ENCODE peak calls at places on chromosomes 13 and 19, in four cellular contexts. O is K562, P is GM12878, Z is HepG2. J is an unnamed sample.

GRCh38 chr13:37621811-37622361 is 23.3 kb upstream of the POSTN start:
- DNase-seq in P (no peak), Z (no peak), O (no peak), J (no peak)

GRCh38 chr19:2077833-2078619 is 18.1 kb downstream of the MOB3A start:
- DNase-seq in Z (no peak), O (no peak), P (no peak), J (no peak)

GRCh38 chr13:82305588-82305987 is 1576.7 kb downstream of the SLITRK1 start:
- DNase-seq in P (no peak), O (no peak), Z (no peak), J (no peak)

GRCh38 chr19:11363881-11364280 is 8.6 kb downstream of the PLPPR2 start:
- DNase-seq in P (no peak), Z (no peak), O (no peak), J (no peak)

GRCh38 chr13:109586509-109587346 is 199.7 kb downstream of the IRS2 start:
- DNase-seq in Z (no peak), P (no peak), O (no peak), J (no peak)

GRCh38 chr13:102234618-102235017 is 167.2 kb downstream of the FGF14 start:
- DNase-seq in P (no peak), Z (no peak), O (no peak), J (no peak)

GRCh38 chr13:83879431-83880171 is 2.7 kb downstream of the SLITRK1 start:
- DNase-seq in O (no peak), Z (no peak), P (no peak), J (no peak)

GRCh38 chr19:2135474-2136402 is 15.6 kb downstream of the AP3D1 start:
- DNase-seq in P (no peak), O (no peak), Z (no peak), J (no peak)

GRCh38 chr13:61277877-61278276 is 137.8 kb downstream of the PCDH20 start:
- DNase-seq in P (no peak), Z (no peak), O (no peak), J (no peak)

GRCh38 chr19:23415561-23416191 is 20.4 kb upstream of the ZNF91 start:
- DNase-seq in O (no peak), P (no peak), Z (no peak), J (peak)

GRCh38 chr13:77207943-77208342 is 119.0 kb downstream of the MYCBP2 start:
- DNase-seq in Z (no peak), P (no peak), O (no peak), J (no peak)

GRCh38 chr19:18647371-18647767 is 10.5 kb downstream of the KLHL26 start:
- DNase-seq in P (no peak), Z (no peak), O (no peak), J (no peak)

GRCh38 chr19:3369337-3370213 is 3.2 kb downstream of the NFIC start:
- DNase-seq in P (no peak), O (peak), Z (no peak), J (no peak)

GRCh38 chr19:45092747-45093678 is at the start of gene PPP1R37:
- DNase-seq in Z (peak), P (peak), O (peak), J (peak)

GRCh38 chr19:10402441-10403038 is 802 bp downstream of the CDC37 start:
- DNase-seq in O (peak), P (no peak), Z (peak), J (no peak)

GRCh38 chr13:98890186-98890585 is 87.7 kb downstream of the DOCK9 start:
- DNase-seq in P (no peak), O (no peak), Z (no peak), J (no peak)

GRCh38 chr13:70391678-70392077 is 283.4 kb upstream of the KLHL1 start:
- DNase-seq in Z (peak), O (no peak), P (no peak), J (no peak)

GRCh38 chr13:44274838-44275237 is 98.8 kb upstream of the SERP2 start:
- DNase-seq in O (no peak), P (no peak), Z (no peak), J (no peak)

GRCh38 chr19:28489126-28489660 is 723.8 kb downstream of the UQCRFS1 start:
- DNase-seq in P (no peak), O (peak), Z (no peak), J (no peak)

GRCh38 chr13:33318037-33318436 is 32.5 kb upstream of the STARD13 start:
- DNase-seq in O (no peak), P (no peak), Z (no peak), J (no peak)

GRCh38 chr19:10575011-10575716 is 6.4 kb upstream of the CDKN2D start:
- DNase-seq in P (no peak), Z (no peak), O (no peak), J (no peak)

GRCh38 chr13:46606915-46607413 is 54.0 kb downstream of the LRCH1 start:
- DNase-seq in Z (no peak), O (peak), P (no peak), J (no peak)

GRCh38 chr19:17510220-17510993 is 1.0 kb upstream of the PGLS start:
- DNase-seq in P (no peak), O (peak), Z (no peak), J (no peak)

GRCh38 chr19:1018393-1018792 is 2.5 kb downstream of the TMEM259 start:
- DNase-seq in P (no peak), O (peak), Z (no peak), J (no peak)

GRCh38 chr19:52094526-52094925 is 1.0 kb downstream of the ZNF841 start:
- DNase-seq in O (peak), Z (no peak), P (no peak), J (no peak)

GRCh38 chr19:15934332-15935078 is at the start of gene CYP4F11:
- DNase-seq in P (no peak), Z (peak), O (no peak), J (no peak)

GRCh38 chr19:56736571-56736970 is 65.0 kb upstream of the ZNF835 start:
- DNase-seq in P (no peak), Z (no peak), O (no peak), J (no peak)

GRCh38 chr13:29808264-29808663 is 42.2 kb downstream of the UBL3 start:
- DNase-seq in O (no peak), P (no peak), Z (no peak), J (no peak)

GRCh38 chr19:17314007-17314589 is 4.7 kb downstream of the DDA1 start:
- DNase-seq in Z (no peak), O (no peak), P (no peak), J (no peak)

GRCh38 chr13:26784704-26785639 is 24.4 kb upstream of the GPR12 start:
- DNase-seq in P (no peak), Z (no peak), O (no peak), J (peak)

GRCh38 chr19:41366089-41366488 is 2.1 kb upstream of the B9D2 start:
- DNase-seq in P (no peak), Z (no peak), O (peak), J (no peak)

GRCh38 chr13:21310220-21310619 is 133.8 kb downstream of the MRPL57 start:
- DNase-seq in Z (no peak), O (no peak), P (no peak), J (no peak)

GRCh38 chr19:20035935-20036334 is 3.4 kb downstream of the ZNF682 start:
- DNase-seq in Z (no peak), P (no peak), O (no peak), J (no peak)

GRCh38 chr13:26061947-26062346 is 10.1 kb upstream of the SHISA2 start:
- DNase-seq in Z (no peak), P (no peak), O (no peak), J (no peak)

GRCh38 chr19:18871543-18871942 is 24.4 kb downstream of the CERS1 start:
- DNase-seq in P (no peak), O (peak), Z (no peak), J (no peak)

GRCh38 chr13:30798776-30799625 is 63.7 kb downstream of the ALOX5AP start:
- DNase-seq in Z (peak), O (no peak), P (no peak), J (no peak)

GRCh38 chr19:52398091-52398461 is 427 bp downstream of the ZNF528 start:
- DNase-seq in Z (peak), O (no peak), P (no peak), J (peak)

DNA sequence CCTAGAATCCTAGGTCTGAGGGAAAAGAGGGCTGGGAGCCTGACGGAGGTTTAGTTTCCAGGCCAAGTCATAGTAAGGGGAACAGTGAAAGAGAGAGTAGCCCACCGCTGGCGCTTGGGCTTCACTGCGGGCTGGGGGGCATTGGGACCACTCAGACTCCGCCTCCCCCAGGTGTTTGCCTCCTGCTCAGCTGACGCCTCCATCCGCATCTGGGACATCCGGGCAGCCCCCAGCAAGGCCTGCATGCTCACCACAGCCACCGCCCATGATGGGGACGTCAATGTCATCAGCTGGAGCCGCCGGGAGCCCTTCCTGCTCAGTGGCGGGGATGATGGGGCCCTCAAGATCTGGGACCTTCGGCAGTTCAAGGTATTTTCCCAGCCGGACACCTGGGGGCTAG is 4.5 kb upstream of the KCNJ14 start:
- DNase-seq in P (no peak), O (no peak), Z (no peak), J (no peak)
- TF ChIP-seq NR2C2 in P (no peak), O (no peak), Z (no peak), J (no peak)

GRCh38 chr19:14031719-14032480 is at the start of gene IL27RA:
- DNase-seq in Z (peak), O (peak), P (peak), J (peak)
- TF ChIP-seq NR2C2 in Z (peak), O (no peak), P (no peak), J (no peak)

DNA sequence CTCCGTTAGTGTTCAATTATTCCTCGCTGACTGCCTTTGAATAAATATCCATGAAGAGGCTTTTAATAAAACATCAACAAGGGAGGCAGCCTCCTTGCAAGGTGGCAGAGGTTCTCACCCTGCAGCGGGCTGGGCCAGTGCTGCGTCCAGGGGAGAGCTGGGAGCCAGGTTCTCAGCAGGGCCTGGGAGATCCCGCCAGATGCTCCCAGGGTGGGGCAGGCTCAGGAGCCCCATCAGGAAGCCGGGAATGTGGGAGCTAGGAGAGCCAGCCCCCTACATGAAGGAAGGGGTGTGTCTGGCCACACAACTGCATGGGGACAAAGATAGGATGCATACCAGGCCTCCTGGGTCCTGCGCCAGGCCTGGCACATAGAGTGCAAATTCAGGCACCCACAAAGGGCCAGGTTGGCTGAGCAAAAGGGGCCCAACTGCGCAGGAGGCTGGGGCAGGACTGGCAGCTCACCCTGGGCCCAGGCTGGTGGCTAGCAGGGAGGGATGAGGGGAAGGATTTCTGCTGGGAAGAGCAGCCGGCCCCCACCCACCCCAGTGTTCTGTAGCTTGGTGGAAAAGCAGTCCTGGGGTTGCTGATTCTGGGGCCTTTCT is 22.8 kb downstream of the VSTM2B start:
- DNase-seq in P (no peak), Z (no peak), O (no peak), J (no peak)
- TF ChIP-seq NR2C2 in P (no peak), Z (no peak), O (no peak), J (no peak)

GRCh38 chr19:30668521-30669155 is 296.5 kb downstream of the ZNF536 start:
- DNase-seq in P (no peak), O (no peak), Z (no peak), J (no peak)
- TF ChIP-seq NR2C2 in P (no peak), O (no peak), Z (no peak), J (no peak)

DNA sequence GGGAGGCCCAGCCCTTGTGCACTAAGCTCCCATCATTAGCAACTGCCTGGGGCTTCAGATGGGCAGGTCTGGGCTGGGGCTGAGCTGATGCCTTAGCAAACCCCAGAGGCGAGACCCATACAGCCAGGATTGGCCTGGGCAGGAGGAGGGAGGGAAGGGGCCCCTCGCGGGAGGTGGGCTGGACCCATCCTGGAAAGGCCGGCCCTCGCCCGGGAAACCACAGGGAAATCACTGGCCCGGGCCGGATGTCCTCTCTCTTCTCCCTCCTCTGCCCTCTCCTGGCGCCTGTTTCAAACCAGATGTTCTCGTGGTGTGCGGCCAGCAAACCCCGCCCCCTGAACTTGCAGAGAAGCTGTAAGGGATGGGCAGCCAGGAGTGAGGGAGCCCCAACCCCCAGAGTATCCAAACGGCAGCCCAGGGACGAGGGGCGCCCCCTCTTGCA is 43.1 kb downstream of the TMEM255B start:
- DNase-seq in O (peak), P (no peak), Z (peak), J (peak)
- TF ChIP-seq NR2C2 in O (no peak), P (no peak), Z (no peak), J (no peak)

GRCh38 chr13:87656311-87656710 is 14.9 kb upstream of the SLITRK5 start:
- DNase-seq in Z (no peak), P (no peak), O (no peak), J (no peak)
- TF ChIP-seq NR2C2 in Z (no peak), P (no peak), O (no peak), J (no peak)